ENCODE peak calls at places on chromosomes 7 and 10, in nine cellular contexts. P is ELR; R is ovary; V is T-cell; O is astrocyte of the spinal cord; E is NCI-H446 treated with DMSO at 0.1 percent for 48 hours; Y is HEK293T; L is activated effector memory CD4-positive, alpha-beta T cell treated with anti-CD3 and anti-CD28 coated beads, Interleukin-2, amount 50 U/mL, for 16 hours; H is brain microvascular endothelial cell. N is an unnamed sample.

GRCh38 chr7:46139079-46139478 is 218.0 kb upstream of the IGFBP3 start:
- DNase-seq in P (peak), R (no peak), V (no peak), O (peak), E (no peak), Y (no peak), L (no peak), H (peak), N (no peak)

GRCh38 chr10:78203915-78204818 is 170.5 kb downstream of the RPS24 start:
- DNase-seq in P (no peak), R (no peak), V (no peak), O (peak), E (no peak), Y (no peak), L (no peak), H (no peak), N (peak)

GRCh38 chr7:149209518-149210269 is 14.3 kb downstream of the ZNF282 start:
- DNase-seq in P (peak), R (no peak), V (peak), O (peak), E (no peak), Y (peak), L (peak), H (peak), N (peak)

GRCh38 chr7:103001210-103001609 is 73.4 kb downstream of the FBXL13 start:
- DNase-seq in P (no peak), R (no peak), V (no peak), O (no peak), E (no peak), Y (no peak), L (no peak), H (no peak), N (no peak)

GRCh38 chr7:44534501-44534900 is 6.6 kb downstream of the NPC1L1 start:
- DNase-seq in P (peak), R (no peak), V (peak), O (peak), E (no peak), Y (peak), L (peak), H (no peak), N (peak)

GRCh38 chr10:49177391-49178355 is 10.5 kb downstream of the TMEM273 start:
- DNase-seq in P (peak), R (no peak), V (peak), O (peak), E (no peak), Y (no peak), L (peak), H (peak), N (no peak)

GRCh38 chr7:153523320-153524015 is 528.7 kb upstream of the DPP6 start:
- DNase-seq in P (no peak), R (no peak), V (no peak), O (no peak), E (no peak), Y (no peak), L (no peak), H (no peak), N (no peak)

GRCh38 chr7:68507644-68508043 is 1090.6 kb upstream of the AUTS2 start:
- DNase-seq in P (no peak), R (no peak), V (no peak), O (no peak), E (no peak), Y (no peak), L (no peak), H (no peak), N (no peak)

GRCh38 chr7:105674200-105675030 is 93.1 kb upstream of the EFCAB10 start:
- DNase-seq in P (no peak), R (no peak), V (no peak), O (no peak), E (no peak), Y (no peak), L (no peak), H (no peak), N (no peak)